ENCODE peak calls at places on chromosomes 5 and 9, in six cellular contexts. F is neural crest cell, L is WTC11, K is foreskin fibroblast, M is bronchial epithelial cell, J is sigmoid colon. I is an unnamed sample.
A peak's percentile ranks its signal among the peaks of the same experiment; 100 is the strongest.

GRCh38 chr5:142981886-142982820 is 212.0 kb downstream of the ARHGAP26 start:
- DNase-seq in L (no peak), J (peak; percentile 92), M (peak; percentile 98), K (peak; percentile 72), F (no peak), I (no peak)

GRCh38 chr9:121281614-121282291 is 13.8 kb downstream of the GSN start:
- DNase-seq in M (peak; percentile 97), L (no peak), K (no peak), J (peak; percentile 94), F (no peak), I (no peak)

GRCh38 chr5:139394123-139394653 is 716 bp downstream of the PROB1 start:
- DNase-seq in K (no peak), J (no peak), L (peak; percentile 57), M (no peak), F (peak; percentile 55), I (no peak)

GRCh38 chr5:43315697-43316096 is 2.5 kb upstream of the HMGCS1 start:
- DNase-seq in J (no peak), K (no peak), M (no peak), F (no peak), L (no peak), I (no peak)

GRCh38 chr9:133763272-133764183 is 25.4 kb upstream of the SARDH start:
- DNase-seq in J (peak; percentile 59), F (no peak), M (no peak), L (no peak), K (no peak), I (peak; percentile 16)

GRCh38 chr9:121271368-121272351 is 3.7 kb downstream of the GSN start:
- DNase-seq in J (peak; percentile 82), F (no peak), K (peak; percentile 87), M (no peak), L (no peak), I (no peak)

GRCh38 chr5:10635257-10635860 is 71.5 kb downstream of the ANKRD33B start:
- DNase-seq in M (peak; percentile 77), F (no peak), J (no peak), K (peak; percentile 39), L (no peak), I (no peak)

GRCh38 chr9:78585909-78586308 is 289.0 kb downstream of the PSAT1 start:
- DNase-seq in F (no peak), M (no peak), L (no peak), K (no peak), J (no peak), I (no peak)

GRCh38 chr9:114629563-114630090 is 18.5 kb downstream of the TMEM268 start:
- DNase-seq in K (no peak), L (no peak), F (no peak), J (no peak), M (peak; percentile 63), I (no peak)

GRCh38 chr5:85681871-85682270 is 935.9 kb upstream of the COX7C start:
- DNase-seq in L (no peak), M (no peak), F (no peak), J (no peak), K (no peak), I (no peak)

GRCh38 chr9:3074247-3074646 is 230.4 kb upstream of the PUM3 start:
- DNase-seq in M (peak; percentile 13), J (no peak), K (no peak), F (no peak), L (no peak), I (no peak)

GRCh38 chr9:34177906-34178697 is 741 bp upstream of the UBAP1 start:
- DNase-seq in M (no peak), K (no peak), L (no peak), F (no peak), J (no peak), I (no peak)

GRCh38 chr5:66171349-66172344 is 27.5 kb downstream of the SREK1 start:
- DNase-seq in K (peak; percentile 24), M (peak; percentile 57), J (no peak), L (no peak), F (no peak), I (no peak)

GRCh38 chr5:6765612-6766525 is 52.6 kb downstream of the TENT4A start:
- DNase-seq in J (peak; percentile 77), F (peak; percentile 72), L (peak; percentile 92), K (peak; percentile 61), M (peak; percentile 81), I (peak; percentile 78)

GRCh38 chr5:177509361-177509951 is at the start of gene DOK3:
- DNase-seq in M (no peak), L (no peak), J (no peak), F (no peak), K (no peak), I (no peak)

GRCh38 chr5:146233441-146233840 is 30.0 kb downstream of the RBM27 start:
- DNase-seq in M (no peak), J (no peak), F (no peak), L (no peak), K (no peak), I (no peak)

GRCh38 chr5:1319436-1320343 is 24.8 kb upstream of the TERT start:
- DNase-seq in K (no peak), J (peak; percentile 47), F (no peak), L (no peak), M (no peak), I (no peak)

GRCh38 chr5:135641329-135642178 is 62.8 kb upstream of the CXCL14 start:
- DNase-seq in K (no peak), J (no peak), M (no peak), F (no peak), L (no peak), I (no peak)

GRCh38 chr5:76849767-76850291 is at the start of gene S100Z:
- DNase-seq in M (no peak), J (no peak), F (no peak), L (no peak), K (no peak), I (no peak)

GRCh38 chr9:6506571-6506970 is 93.6 kb downstream of the UHRF2 start:
- DNase-seq in L (no peak), M (peak; percentile 21), K (peak; percentile 28), F (no peak), J (no peak), I (no peak)

DNA sequence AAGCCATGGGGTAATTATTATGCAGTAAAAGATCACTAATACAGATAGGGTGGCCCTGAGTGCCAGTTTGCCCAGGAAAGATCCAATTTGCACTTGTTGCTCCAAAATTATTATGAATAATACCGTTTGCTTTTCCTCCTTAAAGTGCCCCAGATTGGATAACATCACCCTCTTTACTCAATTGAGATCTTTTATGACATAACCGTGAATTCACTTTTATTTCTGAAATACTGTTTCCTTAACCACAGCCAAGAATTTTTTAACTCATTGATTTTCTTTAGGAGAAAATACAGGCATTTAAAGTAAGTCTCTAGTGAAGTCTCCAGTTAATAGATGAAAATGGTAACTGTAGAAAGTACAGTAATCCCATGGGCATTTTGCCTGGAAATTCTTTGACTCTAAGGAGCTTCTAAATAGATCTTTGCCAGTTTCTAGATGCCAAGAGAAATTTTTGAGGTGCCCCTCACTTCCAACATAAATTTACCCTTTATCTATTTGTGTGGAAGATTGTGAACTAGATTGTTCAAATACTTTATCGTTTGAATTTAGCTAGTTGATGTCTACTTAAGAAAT is 99.2 kb downstream of the UHRF2 start:
- DNase-seq in J (no peak), M (no peak), F (no peak), K (no peak), L (no peak), I (no peak)
- TF ChIP-seq CTCF in J (no peak), M (no peak), F (no peak), K (no peak), L (no peak), I (no peak)

DNA sequence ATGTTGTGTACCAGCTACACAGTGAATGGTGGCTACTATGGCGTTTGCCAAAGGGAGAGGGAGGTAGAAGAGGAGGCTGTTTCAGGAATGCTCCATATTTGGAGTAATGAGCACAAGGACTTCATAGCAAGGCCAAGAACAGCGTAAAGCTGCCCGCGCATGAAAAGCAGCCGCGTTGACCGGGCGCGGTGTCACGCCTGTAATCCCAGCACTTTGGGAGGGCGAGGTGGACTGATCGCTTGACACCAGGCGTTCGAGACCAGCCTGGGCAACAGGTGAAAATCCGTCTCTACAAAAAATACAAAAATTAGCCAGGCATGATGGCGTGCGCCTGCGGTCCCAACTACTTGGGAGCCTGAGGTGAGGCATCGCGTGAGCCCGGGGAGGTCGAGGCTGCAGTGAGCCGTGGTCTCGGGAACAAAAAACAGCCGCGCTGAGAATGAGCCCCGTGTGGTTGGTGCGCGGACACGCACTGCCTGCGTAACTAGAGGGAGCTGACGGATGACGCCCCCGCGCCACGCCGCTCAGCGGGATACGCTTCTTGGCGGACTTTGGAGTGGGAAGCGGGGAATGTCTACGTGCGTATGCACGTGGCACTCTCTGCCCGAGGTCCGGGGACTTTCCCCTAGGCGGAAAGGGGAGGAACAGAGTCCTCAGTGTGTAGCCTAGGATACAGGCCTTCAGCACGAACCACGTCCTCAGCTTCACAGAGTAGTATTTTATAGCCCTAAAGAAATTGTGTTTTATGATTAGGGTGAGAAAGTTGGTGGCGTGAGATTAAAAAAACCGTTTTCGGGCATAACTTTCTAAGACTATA is at the start of gene RMRP:
- DNase-seq in L (peak; percentile 96), K (peak; percentile 100), J (peak; percentile 100), F (peak; percentile 91), M (peak; percentile 98), I (peak; percentile 89)
- TF ChIP-seq CTCF in L (no peak), K (peak; percentile 11), J (peak; percentile 61), F (peak; percentile 54), M (peak; percentile 29), I (no peak)

GRCh38 chr5:138336952-138337684 is 948 bp upstream of the FAM53C start:
- DNase-seq in K (peak; percentile 65), F (no peak), J (peak; percentile 93), M (no peak), L (peak; percentile 77), I (peak; percentile 63)

GRCh38 chr5:138339086-138339456 is 1.0 kb downstream of the FAM53C start:
- DNase-seq in K (no peak), F (no peak), M (no peak), J (no peak), L (no peak), I (no peak)

GRCh38 chr5:138339464-138339863 is 1.4 kb downstream of the FAM53C start:
- DNase-seq in L (no peak), M (no peak), K (no peak), F (no peak), J (no peak), I (no peak)

GRCh38 chr5:138338411-138339085 is 482 bp downstream of the FAM53C start:
- DNase-seq in J (no peak), M (no peak), F (no peak), K (no peak), L (no peak), I (peak; percentile 39)

GRCh38 chr5:138337685-138338410 is at the start of gene FAM53C:
- DNase-seq in L (peak; percentile 90), M (peak; percentile 73), F (peak; percentile 97), K (peak; percentile 89), J (peak; percentile 96), I (peak; percentile 86)
- TF ChIP-seq CTCF in L (no peak), M (no peak), F (no peak), K (no peak), J (no peak), I (no peak)

GRCh38 chr9:129933215-129933614 is 98.0 kb downstream of the USP20 start:
- DNase-seq in L (no peak), F (no peak), M (no peak), J (no peak), K (no peak), I (no peak)

GRCh38 chr9:129933709-129934586 is 98.7 kb downstream of the USP20 start:
- DNase-seq in M (no peak), K (peak; percentile 24), L (no peak), J (no peak), F (no peak), I (no peak)

GRCh38 chr9:129932303-129933151 is 97.3 kb downstream of the USP20 start:
- DNase-seq in J (no peak), M (no peak), K (peak; percentile 23), L (no peak), F (no peak), I (no peak)

GRCh38 chr9:129930743-129931142 is 95.5 kb downstream of the USP20 start:
- DNase-seq in L (no peak), M (no peak), J (no peak), K (no peak), F (no peak), I (no peak)

GRCh38 chr9:129929467-129930125 is 94.3 kb downstream of the USP20 start:
- DNase-seq in F (no peak), J (no peak), L (no peak), K (no peak), M (peak; percentile 18), I (no peak)
- TF ChIP-seq CTCF in F (no peak), J (no peak), L (no peak), K (no peak), M (no peak), I (no peak)

I was measured in mesothelial cell of epicardium.